ENCODE peak calls at places on chromosomes 2 and 18, in seven cellular contexts. O, C, J, H, V, P and T are unnamed samples.

GRCh38 chr18:76459312-76459686 is 35.7 kb downstream of the ZNF516 start:
- DNase-seq in O (no peak), C (no peak), J (no peak), H (no peak), V (no peak), P (no peak), T (no peak)

GRCh38 chr2:128374711-128375413 is 56.2 kb upstream of the HS6ST1 start:
- DNase-seq in O (peak), C (peak), J (no peak), H (no peak), V (no peak), P (no peak), T (no peak)

GRCh38 chr2:44954902-44955592 is 13.5 kb downstream of the SIX3 start:
- DNase-seq in O (no peak), C (no peak), J (no peak), H (no peak), V (no peak), P (no peak), T (no peak)

GRCh38 chr2:165793161-165793778 is 777 bp downstream of the GALNT3 start:
- DNase-seq in O (no peak), C (no peak), J (peak), H (no peak), V (no peak), P (peak), T (no peak)

GRCh38 chr2:8983571-8983970 is 19.9 kb downstream of the MBOAT2 start:
- DNase-seq in O (no peak), C (no peak), J (no peak), H (no peak), V (no peak), P (peak), T (no peak)

GRCh38 chr2:24489942-24490673 is 946 bp upstream of the NCOA1 start:
- DNase-seq in O (peak), C (no peak), J (no peak), H (no peak), V (no peak), P (peak), T (no peak)

GRCh38 chr2:166671831-166672230 is 177.8 kb upstream of the SCN7A start:
- DNase-seq in O (no peak), C (no peak), J (no peak), H (no peak), V (no peak), P (no peak), T (no peak)

GRCh38 chr2:99481941-99482340 is 7.9 kb downstream of the REV1 start:
- DNase-seq in O (peak), C (no peak), J (no peak), H (peak), V (no peak), P (no peak), T (no peak)

GRCh38 chr2:144133881-144134280 is 386.0 kb downstream of the ZEB2 start:
- DNase-seq in O (no peak), C (no peak), J (no peak), H (peak), V (no peak), P (no peak), T (no peak)

GRCh38 chr2:234996467-234997270 is 44.9 kb downstream of the SH3BP4 start:
- DNase-seq in O (peak), C (no peak), J (no peak), H (no peak), V (no peak), P (peak), T (peak)

GRCh38 chr2:169928463-169928864 is 101.2 kb downstream of the UBR3 start:
- DNase-seq in O (peak), C (no peak), J (no peak), H (peak), V (no peak), P (peak), T (peak)

GRCh38 chr2:122319551-122320132 is 564.2 kb downstream of the TSN start:
- DNase-seq in O (no peak), C (no peak), J (no peak), H (no peak), V (no peak), P (no peak), T (no peak)

GRCh38 chr2:96131152-96131817 is 7.0 kb downstream of the ASTL start:
- DNase-seq in O (no peak), C (no peak), J (no peak), H (no peak), V (no peak), P (no peak), T (no peak)

GRCh38 chr2:30300456-30301221 is 69.3 kb downstream of the LBH start:
- DNase-seq in O (peak), C (no peak), J (no peak), H (no peak), V (no peak), P (peak), T (peak)

GRCh38 chr2:206824993-206825392 is 59.6 kb downstream of the FASTKD2 start:
- DNase-seq in O (no peak), C (no peak), J (no peak), H (no peak), V (no peak), P (no peak), T (no peak)

GRCh38 chr2:208256192-208256782 is 1.4 kb upstream of the IDH1 start:
- DNase-seq in O (no peak), C (no peak), J (no peak), H (peak), V (no peak), P (no peak), T (no peak)
- TF ChIP-seq CTCF in O (no peak), C (no peak), J (peak), H (peak), V (peak), P (peak), T (peak)

GRCh38 chr2:12321017-12321641 is 395.6 kb upstream of the TRIB2 start:
- DNase-seq in O (peak), C (peak), J (no peak), H (no peak), V (no peak), P (peak), T (peak)
- TF ChIP-seq CTCF in O (peak), C (no peak), J (peak), H (no peak), V (no peak), P (peak), T (peak)

GRCh38 chr18:61893304-61893970 is 630 bp upstream of the RNF152 start:
- DNase-seq in O (peak), C (peak), J (peak), H (peak), V (peak), P (peak), T (peak)

GRCh38 chr18:61891874-61892273 is 933 bp downstream of the RNF152 start:
- DNase-seq in O (no peak), C (no peak), J (no peak), H (no peak), V (no peak), P (no peak), T (no peak)

GRCh38 chr18:61891271-61891670 is 1.5 kb downstream of the RNF152 start:
- DNase-seq in O (peak), C (no peak), J (no peak), H (no peak), V (no peak), P (no peak), T (no peak)

GRCh38 chr18:61893971-61894750 is 1.4 kb upstream of the RNF152 start:
- DNase-seq in O (peak), C (peak), J (peak), H (peak), V (peak), P (peak), T (peak)

DNA sequence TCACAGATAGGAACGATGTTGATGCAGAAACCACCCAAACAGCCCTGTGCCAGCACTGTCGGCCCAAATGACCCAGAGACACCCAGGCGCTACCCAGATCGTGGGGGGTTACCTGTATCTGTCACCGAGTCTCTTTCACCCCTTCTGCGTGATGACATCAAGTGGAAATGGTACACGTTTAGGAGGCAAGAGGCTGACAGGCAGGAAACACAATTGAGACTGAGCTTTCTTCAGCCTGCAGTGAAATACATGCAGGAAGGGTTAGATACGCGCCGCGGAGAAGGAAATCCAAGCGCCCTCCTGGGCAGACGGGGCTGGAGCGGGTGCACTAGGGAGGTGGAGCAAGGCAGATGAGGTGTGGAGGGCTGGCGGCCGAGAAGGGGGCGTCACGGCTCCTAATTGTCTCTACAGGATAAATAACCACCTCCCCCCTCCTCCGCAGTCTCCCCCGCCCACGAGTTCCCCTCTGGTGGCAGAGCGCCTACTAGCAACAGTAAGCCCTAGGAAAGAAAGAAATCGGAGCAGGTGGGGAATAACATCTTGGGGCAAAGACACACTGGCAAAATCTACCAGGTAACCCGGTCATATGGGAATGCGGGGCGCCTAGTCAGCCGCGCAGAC is at the start of gene RNF152:
- DNase-seq in O (peak), C (no peak), J (no peak), H (peak), V (peak), P (peak), T (no peak)
- TF ChIP-seq CTCF in O (no peak), C (no peak), J (no peak), H (no peak), V (peak), P (no peak), T (no peak)

GRCh38 chr2:213816583-213816982 is 532.3 kb downstream of the SPAG16 start:
- DNase-seq in O (no peak), C (no peak), J (no peak), H (no peak), V (no peak), P (no peak), T (no peak)
- TF ChIP-seq CTCF in O (no peak), C (no peak), J (no peak), H (no peak), V (no peak), P (no peak), T (no peak)

GRCh38 chr2:59083075-59083792 is 842.1 kb upstream of the FANCL start:
- DNase-seq in O (no peak), C (no peak), J (no peak), H (no peak), V (no peak), P (no peak), T (no peak)
- TF ChIP-seq CTCF in O (no peak), C (no peak), J (no peak), H (no peak), V (no peak), P (no peak), T (no peak)

GRCh38 chr2:164498841-164499240 is 122.4 kb downstream of the GRB14 start:
- DNase-seq in O (no peak), C (no peak), J (no peak), H (no peak), V (no peak), P (no peak), T (no peak)

GRCh38 chr2:164504253-164504652 is 117.0 kb downstream of the GRB14 start:
- DNase-seq in O (peak), C (no peak), J (no peak), H (no peak), V (no peak), P (no peak), T (no peak)
- TF ChIP-seq CTCF in O (peak), C (no peak), J (no peak), H (peak), V (peak), P (no peak), T (peak)

GRCh38 chr2:26683583-26683982 is 8.9 kb upstream of the KCNK3 start:
- DNase-seq in O (no peak), C (no peak), J (peak), H (no peak), V (no peak), P (no peak), T (no peak)
- TF ChIP-seq CTCF in O (no peak), C (no peak), J (no peak), H (no peak), V (no peak), P (no peak), T (no peak)